ENCODE peak calls at places on chromosomes 12 and 14, in nine cellular contexts. P is type B pancreatic cell; L is transverse colon; G is A549; K is sigmoid colon; W is body of pancreas; I is activated CD8-positive, alpha-beta T cell treated with anti-CD3 and anti-CD28 coated beads for 36 hours; J is Panc1; T is adrenal gland. N is an unnamed sample.

GRCh38 chr12:109830267-109830666 is 2.9 kb downstream of the TRPV4 start:
- DNase-seq in P (no peak), L (no peak), G (no peak), K (no peak), W (no peak), I (no peak), J (no peak), T (no peak), N (no peak)

GRCh38 chr12:57518920-57519757 is 1.2 kb downstream of the DDIT3 start:
- DNase-seq in P (no peak), L (peak), G (peak), K (peak), W (peak), I (no peak), J (no peak), T (peak), N (no peak)

GRCh38 chr12:63805704-63806672 is 26.3 kb downstream of the RXYLT1 start:
- DNase-seq in P (no peak), L (peak), G (no peak), K (no peak), W (peak), I (no peak), J (no peak), T (no peak), N (no peak)

GRCh38 chr12:12723681-12724420 is 6.7 kb downstream of the CDKN1B start:
- DNase-seq in P (no peak), L (peak), G (peak), K (peak), W (peak), I (peak), J (no peak), T (no peak), N (peak)

GRCh38 chr12:101759396-101760047 is 20.3 kb upstream of the SYCP3 start:
- DNase-seq in P (no peak), L (no peak), G (peak), K (no peak), W (no peak), I (no peak), J (no peak), T (no peak), N (no peak)

GRCh38 chr12:87661770-87662402 is 367.3 kb downstream of the C12orf50 start:
- DNase-seq in P (no peak), L (no peak), G (no peak), K (no peak), W (no peak), I (no peak), J (no peak), T (no peak), N (no peak)

GRCh38 chr12:88299567-88300101 is 157.5 kb downstream of the TMTC3 start:
- DNase-seq in P (no peak), L (no peak), G (peak), K (no peak), W (no peak), I (peak), J (peak), T (no peak), N (no peak)

GRCh38 chr12:116891019-116891418 is 9.8 kb upstream of the HRK start:
- DNase-seq in P (no peak), L (no peak), G (no peak), K (no peak), W (no peak), I (no peak), J (no peak), T (no peak), N (no peak)

GRCh38 chr12:54337280-54337842 is 12.4 kb downstream of the COPZ1 start:
- DNase-seq in P (no peak), L (no peak), G (no peak), K (no peak), W (no peak), I (no peak), J (no peak), T (no peak), N (no peak)

GRCh38 chr12:103399986-103400385 is 95.8 kb downstream of the C12orf42 start:
- DNase-seq in P (no peak), L (no peak), G (no peak), K (no peak), W (no peak), I (no peak), J (no peak), T (no peak), N (no peak)
- TF ChIP-seq CTCF in P (no peak), L (no peak), G (no peak), K (no peak), W (no peak), I (no peak), J (no peak), T (no peak), N (no peak)

GRCh38 chr12:132444283-132444682 is 45.7 kb upstream of the FBRSL1 start:
- DNase-seq in P (no peak), L (no peak), G (no peak), K (no peak), W (no peak), I (no peak), J (no peak), T (no peak), N (no peak)
- TF ChIP-seq CTCF in P (no peak), L (no peak), G (no peak), K (no peak), W (no peak), I (no peak), J (no peak), T (no peak), N (no peak)

GRCh38 chr12:72272731-72273498 is 745 bp downstream of the TRHDE start:
- DNase-seq in P (peak), L (no peak), G (no peak), K (no peak), W (peak), I (peak), J (no peak), T (no peak), N (no peak)
- TF ChIP-seq CTCF in P (peak), L (no peak), G (no peak), K (no peak), W (no peak), I (no peak), J (peak), T (no peak), N (no peak)

DNA sequence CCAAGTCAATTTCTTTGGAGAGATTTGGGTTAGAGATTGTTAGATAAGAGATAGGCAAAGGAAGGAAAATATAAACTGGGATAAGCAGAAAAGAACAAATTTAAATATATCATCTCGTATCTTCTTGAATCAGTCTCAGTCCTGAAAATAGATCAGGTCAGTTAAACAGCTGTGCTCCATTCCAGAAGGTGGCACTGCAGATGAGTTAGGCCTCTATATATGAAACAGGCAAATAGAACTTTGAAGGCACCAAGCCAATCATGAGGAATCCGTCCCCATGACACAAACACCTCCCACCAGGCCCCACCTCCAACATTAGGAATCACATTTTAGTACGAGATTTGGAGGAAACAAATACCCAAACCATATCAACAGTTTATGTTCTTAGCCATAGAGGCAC is 605.5 kb upstream of the USP15 start:
- DNase-seq in P (no peak), L (no peak), G (no peak), K (no peak), W (no peak), I (no peak), J (no peak), T (peak), N (no peak)
- TF ChIP-seq CTCF in P (peak), L (no peak), G (no peak), K (no peak), W (no peak), I (no peak), J (peak), T (peak), N (peak)

DNA sequence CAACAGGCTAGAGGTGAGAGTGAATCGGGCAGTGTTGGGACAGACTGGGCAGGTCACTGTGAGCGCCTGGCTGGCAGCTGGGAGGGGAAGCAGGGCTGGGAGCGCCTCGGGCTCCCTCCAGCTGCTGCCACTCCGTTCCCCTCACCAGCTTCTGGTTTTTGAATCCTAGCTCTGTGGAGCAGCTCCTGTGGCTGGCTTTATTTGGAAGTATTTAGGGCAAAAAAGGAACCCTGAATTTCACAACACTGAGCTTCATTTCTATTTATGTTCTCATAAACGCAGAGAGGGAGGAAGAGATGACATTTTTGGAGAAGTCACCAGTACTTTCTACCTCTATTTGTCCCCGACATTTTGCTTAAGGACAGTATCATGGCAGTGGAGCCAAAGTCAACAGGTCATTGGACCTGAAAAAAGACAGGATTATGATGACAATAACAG is 63.9 kb upstream of the ACTN1 start:
- DNase-seq in P (no peak), L (peak), G (no peak), K (no peak), W (peak), I (no peak), J (no peak), T (peak), N (no peak)
- TF ChIP-seq CTCF in P (no peak), L (no peak), G (no peak), K (no peak), W (peak), I (no peak), J (no peak), T (no peak), N (no peak)

GRCh38 chr12:58596381-58596780 is 323.9 kb downstream of the LRIG3 start:
- DNase-seq in P (no peak), L (no peak), G (no peak), K (no peak), W (no peak), I (no peak), J (no peak), T (no peak), N (no peak)
- TF ChIP-seq CTCF in P (no peak), L (no peak), G (no peak), K (no peak), W (no peak), I (no peak), J (no peak), T (no peak), N (no peak)

DNA sequence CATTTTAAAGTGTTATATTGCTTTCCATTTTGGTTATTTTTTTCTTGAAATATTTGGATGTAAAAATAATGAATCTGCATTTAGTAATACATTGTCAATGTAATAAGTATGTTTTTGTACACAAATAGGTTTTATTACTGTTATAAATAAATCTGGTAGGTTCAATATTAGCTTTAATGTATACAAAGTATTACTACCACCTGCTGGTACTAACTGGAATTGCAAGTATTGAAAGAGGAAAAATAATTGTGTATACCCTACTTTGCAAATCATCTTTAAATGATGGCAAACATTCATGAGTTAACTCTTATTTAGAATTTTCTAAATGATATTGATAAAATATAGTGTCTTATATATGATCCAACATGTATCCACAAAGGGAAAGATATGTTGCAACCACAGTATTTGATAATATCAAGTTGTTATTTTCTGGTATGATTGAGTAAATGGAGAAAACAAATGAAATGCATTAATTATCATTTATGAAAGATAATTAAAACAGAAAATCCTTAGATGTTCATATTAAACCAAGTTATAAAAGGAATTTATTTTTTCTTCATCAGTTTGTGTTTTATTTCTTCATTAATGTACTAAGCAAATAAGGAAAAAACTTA is 3.2 kb downstream of the OR4K2 start:
- DNase-seq in P (no peak), L (no peak), G (no peak), K (no peak), W (no peak), I (no peak), J (no peak), T (no peak), N (no peak)
- TF ChIP-seq CTCF in P (peak), L (no peak), G (peak), K (no peak), W (peak), I (peak), J (peak), T (peak), N (peak)

DNA sequence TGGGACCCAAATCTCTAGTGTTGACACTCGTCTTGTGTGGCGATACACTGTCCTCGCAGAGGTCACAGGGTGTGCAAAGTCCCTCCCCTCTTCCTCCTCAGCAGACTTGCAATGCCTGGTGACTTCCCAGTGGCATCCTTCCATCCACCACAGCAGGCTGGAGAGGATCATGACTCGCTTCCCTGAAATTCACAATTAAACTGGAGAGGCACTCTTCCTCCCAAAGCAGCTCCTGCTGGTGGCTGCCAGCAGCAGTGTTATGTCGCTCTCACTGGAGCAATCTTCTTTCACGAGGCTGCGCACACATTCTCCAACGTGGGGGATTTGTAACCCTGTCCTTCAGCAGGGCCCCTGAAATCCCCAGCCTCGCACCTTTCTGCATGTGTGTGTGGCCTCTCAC is 145.2 kb upstream of the TMCC3 start:
- DNase-seq in P (no peak), L (no peak), G (peak), K (no peak), W (no peak), I (no peak), J (no peak), T (no peak), N (no peak)
- TF ChIP-seq CTCF in P (peak), L (no peak), G (no peak), K (no peak), W (no peak), I (no peak), J (no peak), T (no peak), N (no peak)

N was measured in esophagus muscularis mucosa.